ENCODE peak calls at places on chromosomes 12 and 14, in eight cellular contexts. X is mucosa of descending colon; G is aorta; C is GM12878; L is cardiac muscle cell; D is CD8-positive, alpha-beta T cell; W is neural progenitor cell; R is CD4-positive, CD25-positive, alpha-beta regulatory T cell. B is an unnamed sample. For H3K4me1 and H3K9me3, the result is how much of the 10 kb centered on the place peaks cover.

GRCh38 chr12:701896-702539 is 38.8 kb upstream of the NINJ2 start:
- DNase-seq in X (no peak), G (no peak), C (no peak), L (no peak), D (no peak), W (no peak), R (no peak), B (no peak)

GRCh38 chr14:63383776-63384367 is 65.1 kb upstream of the GPHB5 start:
- DNase-seq in X (no peak), G (no peak), C (peak), L (no peak), D (peak), W (no peak), R (peak), B (no peak)

GRCh38 chr12:56658921-56659320 is 13.1 kb upstream of the ATP5F1B start:
- DNase-seq in X (no peak), G (no peak), C (no peak), L (no peak), D (no peak), W (no peak), R (no peak), B (no peak)

GRCh38 chr12:4140607-4141301 is 132.8 kb upstream of the CCND2 start:
- DNase-seq in X (no peak), G (no peak), C (no peak), L (no peak), D (no peak), W (no peak), R (no peak), B (no peak)

GRCh38 chr12:65656904-65657351 is 167.4 kb upstream of the HMGA2 start:
- DNase-seq in X (no peak), G (no peak), C (no peak), L (no peak), D (no peak), W (no peak), R (no peak), B (no peak)

GRCh38 chr12:92049403-92049802 is 96.2 kb downstream of the BTG1 start:
- DNase-seq in X (no peak), G (no peak), C (peak), L (no peak), D (no peak), W (no peak), R (no peak), B (no peak)

GRCh38 chr12:53624956-53625355 is 1.2 kb downstream of the ATF7 start:
- DNase-seq in X (no peak), G (no peak), C (no peak), L (no peak), D (no peak), W (no peak), R (no peak), B (no peak)

GRCh38 chr12:99983721-99984258 is 946 bp downstream of the ANKS1B start:
- DNase-seq in X (no peak), G (no peak), C (no peak), L (peak), D (no peak), W (no peak), R (no peak), B (no peak)

GRCh38 chr12:46674818-46675217 is 151.0 kb downstream of the SLC38A4 start:
- DNase-seq in X (no peak), G (no peak), C (no peak), L (no peak), D (no peak), W (no peak), R (no peak), B (no peak)

GRCh38 chr14:54350196-54350595 is 46.6 kb upstream of the CDKN3 start:
- DNase-seq in X (no peak), G (no peak), C (no peak), L (no peak), D (no peak), W (no peak), R (no peak), B (no peak)

GRCh38 chr14:60640859-60641721 is 8.2 kb downstream of the SIX1 start:
- DNase-seq in X (peak), G (no peak), C (no peak), L (no peak), D (no peak), W (peak), R (no peak), B (no peak)

GRCh38 chr14:55383039-55383438 is 28.6 kb downstream of the ATG14 start:
- DNase-seq in X (no peak), G (peak), C (no peak), L (peak), D (no peak), W (no peak), R (no peak), B (no peak)

GRCh38 chr14:52051251-52051650 is 17.6 kb downstream of the NID2 start:
- DNase-seq in X (no peak), G (no peak), C (no peak), L (no peak), D (no peak), W (no peak), R (no peak), B (no peak)

GRCh38 chr14:56452989-56453388 is 126.6 kb upstream of the TMEM260 start:
- DNase-seq in X (no peak), G (no peak), C (no peak), L (no peak), D (no peak), W (no peak), R (no peak), B (no peak)

GRCh38 chr14:63542231-63542999 is 762 bp downstream of the PPP2R5E start:
- DNase-seq in X (peak), G (peak), C (no peak), L (peak), D (no peak), W (peak), R (peak), B (peak)

GRCh38 chr14:65234752-65235361 is 132.5 kb upstream of the MAX start:
- DNase-seq in X (no peak), G (no peak), C (no peak), L (no peak), D (no peak), W (no peak), R (no peak), B (no peak)

GRCh38 chr12:62601765-62602444 is 135.3 kb downstream of the MON2 start:
- DNase-seq in X (no peak), G (no peak), C (no peak), L (no peak), D (no peak), W (no peak), R (no peak), B (no peak)

GRCh38 chr14:80055912-80056801 is 155.1 kb downstream of the DIO2 start:
- DNase-seq in X (no peak), G (peak), C (no peak), L (peak), D (no peak), W (peak), R (peak), B (no peak)

GRCh38 chr12:93569656-93570551 is 2.6 kb upstream of the SOCS2 start:
- DNase-seq in X (peak), G (peak), C (no peak), L (peak), D (peak), W (peak), R (peak), B (peak)

GRCh38 chr12:60112778-60113177 is 516.9 kb downstream of the SLC16A7 start:
- DNase-seq in X (no peak), G (no peak), C (no peak), L (no peak), D (no peak), W (no peak), R (no peak), B (no peak)

GRCh38 chr12:30585877-30586276 is 109.8 kb downstream of the IPO8 start:
- DNase-seq in X (no peak), G (no peak), C (no peak), L (no peak), D (no peak), W (no peak), R (no peak), B (no peak)

GRCh38 chr12:116257826-116258225 is 19.7 kb downstream of the MED13L start:
- DNase-seq in X (no peak), G (no peak), C (no peak), L (no peak), D (no peak), W (no peak), R (no peak), B (no peak)

GRCh38 chr14:50892255-50892654 is 20.4 kb downstream of the ABHD12B start:
- DNase-seq in X (no peak), G (no peak), C (no peak), L (no peak), D (no peak), W (no peak), R (no peak), B (no peak)

GRCh38 chr14:95464103-95464502 is 52.3 kb downstream of the SYNE3 start:
- DNase-seq in X (no peak), G (no peak), C (no peak), L (no peak), D (no peak), W (no peak), R (no peak), B (no peak)

GRCh38 chr14:48936352-48936751 is 649.8 kb downstream of the RPS29 start:
- DNase-seq in X (no peak), G (no peak), C (no peak), L (no peak), D (no peak), W (peak), R (no peak), B (no peak)

GRCh38 chr12:65937181-65937641 is 112.9 kb downstream of the HMGA2 start:
- DNase-seq in X (no peak), G (no peak), C (no peak), L (no peak), D (no peak), W (no peak), R (no peak), B (no peak)

GRCh38 chr12:69569236-69569635 is 16.0 kb upstream of the CCT2 start:
- DNase-seq in X (no peak), G (no peak), C (no peak), L (no peak), D (no peak), W (no peak), R (no peak), B (no peak)

GRCh38 chr12:126617312-126617711 is 1552.1 kb downstream of the AACS start:
- DNase-seq in X (no peak), G (no peak), C (no peak), L (no peak), D (no peak), W (peak), R (no peak), B (no peak)

GRCh38 chr12:14567311-14568195 is at the start of gene PLBD1:
- DNase-seq in X (peak), G (peak), C (no peak), L (peak), D (no peak), W (peak), R (no peak), B (no peak)

GRCh38 chr12:107493135-107493494 is 192.5 kb upstream of the PWP1 start:
- DNase-seq in X (no peak), G (no peak), C (no peak), L (no peak), D (no peak), W (no peak), R (no peak), B (no peak)

GRCh38 chr12:56695327-56696101 is 7.4 kb upstream of the PTGES3 start:
- DNase-seq in X (no peak), G (no peak), C (no peak), L (no peak), D (no peak), W (no peak), R (no peak), B (no peak)

GRCh38 chr14:103130965-103131364 is 7.7 kb downstream of the TNFAIP2 start:
- DNase-seq in X (no peak), G (no peak), C (no peak), L (no peak), D (no peak), W (no peak), R (no peak), B (no peak)

GRCh38 chr12:88057994-88058718 is 29.0 kb upstream of the C12orf50 start:
- DNase-seq in X (no peak), G (no peak), C (no peak), L (peak), D (no peak), W (no peak), R (no peak), B (no peak)

GRCh38 chr14:74975059-74975810 is 19.8 kb upstream of the PGF start:
- DNase-seq in X (peak), G (peak), C (no peak), L (no peak), D (no peak), W (no peak), R (no peak), B (no peak)

GRCh38 chr12:47686645-47687240 is 19.1 kb downstream of the RPAP3 start:
- DNase-seq in X (no peak), G (no peak), C (no peak), L (peak), D (no peak), W (peak), R (peak), B (no peak)

DNA sequence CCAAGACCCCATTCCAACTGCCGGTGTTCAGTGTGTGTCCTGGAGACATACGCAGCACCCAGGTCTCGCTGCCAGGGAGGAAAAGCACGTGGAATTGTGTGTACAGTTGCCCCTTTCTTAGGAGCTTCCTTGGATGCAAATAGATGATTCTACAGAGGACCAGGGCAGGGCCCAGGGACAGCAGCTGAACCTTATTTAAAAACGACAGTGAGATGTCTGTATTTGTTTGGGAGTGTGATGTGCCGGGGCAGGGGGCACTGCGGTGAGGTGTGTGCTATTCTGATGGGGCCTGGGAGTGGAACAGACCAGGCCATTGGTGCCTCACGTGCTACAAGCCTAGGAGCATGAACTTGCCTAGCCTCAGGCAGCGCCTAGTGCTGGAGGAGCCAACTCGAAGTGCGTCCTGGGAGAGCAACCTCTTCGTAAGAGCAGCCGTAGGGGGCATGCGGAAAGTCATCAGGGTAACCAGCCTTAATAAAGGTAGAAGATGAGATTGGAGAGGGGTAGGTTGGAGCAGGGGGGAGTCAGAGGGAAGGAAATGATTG is 98.3 kb upstream of the ESRRB start:
- DNase-seq in X (no peak), G (no peak), C (no peak), L (no peak), D (no peak), W (no peak), R (no peak), B (no peak)
- H3K4me1 ChIP-seq in X (under half), G (under half), C (under half), L (under half), D (under half), W (under half), R (under half), B (under half)

GRCh38 chr12:34286483-34286882 is 264.2 kb downstream of the ALG10 start:
- DNase-seq in X (no peak), G (peak), C (no peak), L (no peak), D (no peak), W (no peak), R (no peak), B (no peak)
- H3K9me3 ChIP-seq in X (half or more), G (under half), C (under half), L (under half), D (under half), W (under half), R (under half), B (under half)

DNA sequence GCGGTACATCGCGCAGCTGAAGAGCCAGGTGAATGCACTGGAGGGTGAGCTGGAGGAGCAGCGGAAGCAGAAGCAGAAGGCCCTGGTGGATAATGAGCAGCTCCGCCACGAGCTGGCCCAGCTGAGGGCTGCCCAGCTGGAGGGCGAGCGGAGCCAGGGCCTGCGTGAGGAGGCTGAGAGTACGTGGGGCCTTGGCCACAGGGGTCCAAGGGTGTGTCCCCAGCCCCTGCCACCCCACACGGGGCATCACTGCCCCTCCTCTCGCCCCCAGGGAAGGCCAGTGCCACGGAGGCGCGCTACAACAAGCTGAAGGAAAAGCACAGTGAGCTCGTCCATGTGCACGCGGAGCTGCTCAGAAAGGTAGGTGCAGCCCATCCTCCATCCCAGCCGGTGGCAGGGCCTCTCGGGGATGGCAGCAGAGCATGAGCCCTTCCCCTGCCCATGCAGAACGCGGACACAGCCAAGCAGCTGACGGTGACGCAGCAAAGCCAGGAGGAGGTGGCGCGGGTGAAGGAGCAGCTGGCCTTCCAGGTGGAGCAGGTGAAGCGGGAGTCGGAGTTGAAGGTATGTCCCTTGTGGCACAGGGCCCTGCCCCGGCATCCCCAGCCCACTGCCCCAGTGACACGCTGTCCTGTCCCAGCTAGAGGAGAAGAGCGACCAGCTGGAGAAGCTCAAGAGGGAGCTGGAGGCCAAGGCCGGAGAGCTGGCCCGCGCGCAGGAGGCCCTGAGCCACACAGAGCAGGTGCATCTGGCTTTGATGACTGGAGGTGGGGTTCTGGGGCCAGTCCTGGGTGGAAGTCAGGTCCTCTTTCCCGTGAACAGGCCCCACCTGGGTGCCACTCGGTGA is 21.0 kb downstream of the HIP1R start:
- DNase-seq in X (no peak), G (no peak), C (no peak), L (no peak), D (no peak), W (no peak), R (no peak), B (no peak)
- H3K4me3 ChIP-seq in X (no peak), G (no peak), C (no peak), L (no peak), D (no peak), W (no peak), R (no peak), B (no peak)

GRCh38 chr14:91415794-91416743 is 1.6 kb downstream of the CCDC88C start:
- DNase-seq in X (no peak), G (no peak), C (peak), L (no peak), D (no peak), W (no peak), R (peak), B (peak)
- H3K4me1 ChIP-seq in X (under half), G (under half), C (under half), L (under half), D (under half), W (under half), R (half or more), B (under half)

DNA sequence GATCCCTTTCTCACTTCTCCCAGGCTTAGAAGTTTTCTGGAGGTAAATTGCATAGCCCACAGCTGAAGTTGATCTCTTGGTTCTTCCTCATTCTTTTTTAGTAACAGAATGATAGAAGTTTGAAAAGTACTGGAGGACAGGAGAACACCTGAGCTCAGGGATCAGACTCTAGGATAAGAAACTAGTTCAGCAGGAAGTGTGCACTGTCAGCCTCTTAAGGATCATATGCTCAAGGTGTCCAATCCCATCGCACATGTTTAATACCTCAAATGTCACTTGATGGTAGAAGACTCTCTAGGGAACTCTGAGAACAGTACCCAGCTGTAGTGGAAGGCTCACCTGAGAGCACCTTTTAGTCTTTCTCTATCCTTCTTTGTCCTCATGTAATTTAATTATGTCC is 14.7 kb upstream of the LIMA1 start:
- DNase-seq in X (no peak), G (no peak), C (no peak), L (no peak), D (no peak), W (no peak), R (no peak), B (no peak)
- H3K9me3 ChIP-seq in X (under half), G (under half), C (under half), L (under half), D (under half), W (under half), R (under half), B (under half)

GRCh38 chr14:22812744-22813143 is 2.5 kb downstream of the SLC7A7 start:
- DNase-seq in X (no peak), G (no peak), C (no peak), L (no peak), D (no peak), W (peak), R (no peak), B (no peak)
- H3K4me3 ChIP-seq in X (no peak), G (no peak), C (peak), L (no peak), D (no peak), W (no peak), R (no peak), B (no peak)

DNA sequence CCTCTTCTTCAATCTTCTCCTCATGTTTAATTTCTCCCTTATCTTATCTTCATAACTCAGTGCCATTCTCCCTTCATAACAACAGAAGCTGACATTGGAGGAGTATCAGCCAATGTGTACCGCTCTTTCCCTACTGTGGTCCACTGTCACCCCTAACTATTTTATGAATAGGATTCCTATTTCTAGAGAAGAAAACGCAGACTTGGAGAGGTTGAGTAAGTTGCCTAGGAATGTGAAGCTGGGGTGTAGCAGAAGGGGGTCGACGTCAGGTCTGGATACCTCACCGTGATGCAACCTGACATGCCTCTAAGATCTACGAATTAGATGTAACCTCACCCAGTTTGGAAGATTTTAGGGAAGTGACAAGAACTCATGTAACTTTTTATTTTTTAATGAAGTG is 17.1 kb downstream of the LMO3 start:
- DNase-seq in X (no peak), G (no peak), C (no peak), L (no peak), D (no peak), W (no peak), R (no peak), B (no peak)
- H3K4me1 ChIP-seq in X (under half), G (under half), C (under half), L (under half), D (under half), W (under half), R (under half), B (under half)

B was measured in naive thymus-derived CD4-positive, alpha-beta T cell.